ENCODE peak calls at places on chromosomes 16 and 17, in eight cellular contexts. H is IMR-90, X is left ventricle myocardium inferior, C is lower lobe of right lung, L is hepatocyte, T is right lobe of liver, O is spleen, J is tibial nerve. S is an unnamed sample.

GRCh38 chr17:64180089-64180488 is 50.1 kb upstream of the ERN1 start:
- DNase-seq in J (no peak), H (peak; percentile 58), X (no peak), L (no peak), O (no peak), T (no peak), C (no peak), S (no peak)

GRCh38 chr17:33914120-33914519 is 341.0 kb upstream of the CCL2 start:
- DNase-seq in T (no peak), O (no peak), C (no peak), H (no peak), L (no peak), X (no peak), J (no peak), S (no peak)

GRCh38 chr17:10649602-10650001 is 7.5 kb downstream of the MYH3 start:
- DNase-seq in X (no peak), H (no peak), T (no peak), O (no peak), L (no peak), C (no peak), J (no peak), S (no peak)

GRCh38 chr17:77356690-77357201 is 216.0 kb downstream of the SEC14L1 start:
- DNase-seq in X (no peak), J (peak; percentile 12), O (no peak), C (no peak), L (peak; percentile 10), T (no peak), H (no peak), S (no peak)

GRCh38 chr17:36652716-36653115 is 51.3 kb downstream of the MRM1 start:
- DNase-seq in X (no peak), J (no peak), H (no peak), O (no peak), L (peak; percentile 26), T (no peak), C (no peak), S (no peak)

GRCh38 chr16:2317231-2318020 is 23.1 kb downstream of the ABCA3 start:
- DNase-seq in L (no peak), X (no peak), O (no peak), H (no peak), C (no peak), J (no peak), T (no peak), S (no peak)

GRCh38 chr17:19579192-19579668 is 45.6 kb downstream of the SLC47A1 start:
- DNase-seq in H (no peak), J (no peak), X (no peak), T (peak; percentile 22), O (no peak), L (no peak), C (no peak), S (no peak)

GRCh38 chr16:20073203-20074088 is at the start of gene GPR139:
- DNase-seq in T (no peak), J (no peak), H (no peak), X (no peak), L (peak; percentile 6), O (no peak), C (no peak), S (no peak)

GRCh38 chr17:2239882-2240430 is 63.6 kb downstream of the SMG6 start:
- DNase-seq in T (no peak), O (no peak), J (no peak), L (no peak), C (no peak), X (peak; percentile 63), H (peak; percentile 96), S (peak; percentile 93)

GRCh38 chr17:29597361-29598172 is 4.6 kb downstream of the ANKRD13B start:
- DNase-seq in X (no peak), L (no peak), J (no peak), H (no peak), O (peak; percentile 65), C (no peak), T (peak; percentile 14), S (no peak)

GRCh38 chr17:39095309-39095686 is 56.1 kb downstream of the PLXDC1 start:
- DNase-seq in L (no peak), J (no peak), H (no peak), O (no peak), T (no peak), X (no peak), C (no peak), S (no peak)
- TF ChIP-seq CTCF in L (no peak), J (no peak), H (no peak), O (no peak), T (no peak), X (no peak), C (no peak), S (no peak)

GRCh38 chr16:15990902-15991301 is 41.5 kb downstream of the ABCC1 start:
- DNase-seq in T (no peak), L (no peak), H (no peak), O (no peak), J (no peak), C (no peak), X (no peak), S (no peak)

GRCh38 chr16:15996432-15997109 is 47.2 kb downstream of the ABCC1 start:
- DNase-seq in X (no peak), J (peak; percentile 58), H (peak; percentile 93), O (no peak), C (no peak), L (peak; percentile 10), T (peak; percentile 28), S (peak; percentile 25)

GRCh38 chr16:15993946-15994665 is 44.7 kb downstream of the ABCC1 start:
- DNase-seq in J (no peak), H (peak; percentile 71), C (no peak), X (no peak), T (no peak), L (no peak), O (no peak), S (no peak)

GRCh38 chr16:15993541-15993940 is 44.1 kb downstream of the ABCC1 start:
- DNase-seq in H (no peak), O (no peak), X (no peak), L (no peak), J (no peak), C (no peak), T (no peak), S (no peak)

DNA sequence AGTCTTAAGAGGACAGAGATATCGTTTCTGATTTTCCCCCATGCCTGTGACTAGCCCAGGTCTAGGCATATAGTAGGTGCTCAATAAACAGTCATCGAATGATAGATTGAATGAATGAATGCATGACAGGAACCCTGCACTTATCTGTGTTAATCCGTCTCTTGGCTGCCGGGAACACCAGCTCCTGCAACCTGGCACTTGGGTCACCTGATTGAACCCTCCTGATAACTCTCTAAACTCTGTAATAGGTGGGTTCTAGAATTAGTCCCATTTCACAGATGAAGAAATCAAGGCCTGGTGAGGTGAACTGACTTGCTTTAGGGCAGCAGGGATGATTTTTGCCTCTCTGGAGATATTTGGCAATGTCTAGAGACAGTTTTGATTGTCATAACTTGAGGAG is 43.7 kb downstream of the ABCC1 start:
- DNase-seq in T (no peak), H (no peak), C (no peak), X (no peak), J (no peak), L (no peak), O (no peak), S (no peak)
- H3K4me1 ChIP-seq in T (no peaks in the 10 kb centered on the region), H (peaks cover 41% of the 10 kb centered on the region), C (peaks cover 32% of the 10 kb centered on the region), X (peaks cover 58% of the 10 kb centered on the region), J (peaks cover 24% of the 10 kb centered on the region), L (peaks cover 9% of the 10 kb centered on the region), O (peaks cover 23% of the 10 kb centered on the region), S (peaks cover 26% of the 10 kb centered on the region)

DNA sequence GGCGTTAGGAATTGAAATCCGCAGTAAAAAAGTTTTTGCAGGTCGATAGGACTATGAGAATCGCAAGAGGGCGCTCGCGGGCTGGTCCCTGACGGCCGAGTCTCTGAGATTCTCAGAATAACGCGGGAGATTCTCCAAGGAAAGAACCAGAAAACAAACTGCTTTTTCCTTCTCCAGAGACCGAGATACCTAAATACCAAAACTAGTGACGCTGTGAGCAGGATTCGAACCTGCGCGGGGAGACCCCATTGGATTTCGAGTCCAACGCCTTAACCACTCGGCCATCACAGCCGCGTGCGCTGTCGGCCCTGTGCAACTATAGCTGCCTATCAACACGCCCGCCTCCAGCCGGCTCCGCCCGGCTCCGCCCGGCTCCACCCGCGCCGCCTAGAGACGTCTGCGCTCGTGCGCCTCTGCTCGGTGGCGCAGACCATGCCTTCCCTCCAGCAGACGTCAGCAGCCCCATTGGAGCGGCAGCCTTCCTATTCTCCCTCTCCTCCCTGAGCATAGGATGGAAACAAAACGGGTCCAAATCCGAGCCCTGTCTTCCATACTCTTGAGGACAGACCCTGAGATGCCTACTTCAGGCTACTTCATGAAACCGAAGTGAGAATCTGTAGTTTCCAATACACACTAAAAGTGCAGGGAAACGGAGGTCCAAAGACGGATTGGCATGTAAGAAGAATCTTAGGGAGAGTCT is 13.4 kb downstream of the PER1 start:
- DNase-seq in H (peak; percentile 98), O (peak; percentile 97), C (peak; percentile 95), L (peak; percentile 97), J (peak; percentile 94), T (peak; percentile 91), X (peak; percentile 94), S (peak; percentile 96)
- TF ChIP-seq CTCF in H (peak; percentile 95), O (peak; percentile 68), C (peak; percentile 87), L (peak; percentile 91), J (peak; percentile 91), T (peak; percentile 82), X (peak; percentile 92), S (peak; percentile 89)

GRCh38 chr17:46152423-46152822 is 40.8 kb downstream of the KANSL1 start:
- DNase-seq in O (no peak), C (no peak), X (no peak), T (no peak), L (no peak), H (no peak), J (no peak), S (no peak)
- H3K4me1 ChIP-seq in O (peaks cover 54% of the 10 kb centered on the region), C (peaks cover 84% of the 10 kb centered on the region), X (peaks cover 96% of the 10 kb centered on the region), T (peaks cover 64% of the 10 kb centered on the region), L (peaks cover 20% of the 10 kb centered on the region), H (peaks cover 14% of the 10 kb centered on the region), J (peaks cover 53% of the 10 kb centered on the region), S (peaks cover 6% of the 10 kb centered on the region)

GRCh38 chr17:73065376-73065775 is 27.1 kb downstream of the SLC39A11 start:
- DNase-seq in X (no peak), H (no peak), O (no peak), C (no peak), J (no peak), T (no peak), L (no peak), S (no peak)

GRCh38 chr17:73067075-73067474 is 25.4 kb downstream of the SLC39A11 start:
- DNase-seq in H (peak; percentile 35), C (no peak), J (no peak), O (no peak), X (no peak), L (no peak), T (no peak), S (no peak)

GRCh38 chr17:73062726-73063125 is 29.8 kb downstream of the SLC39A11 start:
- DNase-seq in X (no peak), H (no peak), O (no peak), C (no peak), T (no peak), L (no peak), J (no peak), S (no peak)

GRCh38 chr17:73066148-73066884 is 26.2 kb downstream of the SLC39A11 start:
- DNase-seq in H (peak; percentile 67), O (no peak), X (no peak), T (no peak), J (no peak), C (no peak), L (no peak), S (no peak)

GRCh38 chr17:73064084-73064938 is 28.2 kb downstream of the SLC39A11 start:
- DNase-seq in J (no peak), C (no peak), T (no peak), X (no peak), L (no peak), H (no peak), O (no peak), S (no peak)
- TF ChIP-seq CTCF in J (no peak), C (no peak), T (no peak), X (no peak), L (no peak), H (no peak), O (no peak), S (no peak)

S was measured in mammary epithelial cell.